ENCODE peak calls at places on chromosome 18, in nine cellular contexts. V is activated T-helper 1 cell treated with anti-CD3 and anti-CD28 coated beads, Interleukin-2, amount 50 U/mL, for 16 hours; R is HCEC 1CT; Z is GM12865; Y is left lung; G is K562; A is heart left ventricle; W is T-helper 2 cell; H is NCI-H82. C is an unnamed sample.

GRCh38 chr18:63439334-63439733 is 17.1 kb upstream of the VPS4B start:
- DNase-seq in V (peak; percentile 15), R (peak; percentile 54), Z (peak; percentile 74), Y (no peak), G (peak; percentile 43), A (peak; percentile 32), W (peak; percentile 56), H (peak; percentile 79), C (no peak)

GRCh38 chr18:43571078-43571689 is 293.9 kb upstream of the SYT4 start:
- DNase-seq in V (no peak), R (peak; percentile 9), Z (peak; percentile 62), Y (no peak), G (peak; percentile 8), A (no peak), W (peak; percentile 29), H (peak; percentile 71), C (no peak)

GRCh38 chr18:48827321-48828200 is 123.2 kb downstream of the SMAD7 start:
- DNase-seq in V (no peak), R (no peak), Z (no peak), Y (peak; percentile 33), G (no peak), A (peak; percentile 18), W (no peak), H (no peak), C (no peak)

GRCh38 chr18:21669736-21670135 is 34.8 kb downstream of the ABHD3 start:
- DNase-seq in V (no peak), R (peak; percentile 9), Z (no peak), Y (no peak), G (no peak), A (no peak), W (no peak), H (no peak), C (no peak)

GRCh38 chr18:3037423-3037915 is 24.5 kb upstream of the LPIN2 start:
- DNase-seq in V (no peak), R (peak; percentile 83), Z (peak; percentile 89), Y (peak; percentile 55), G (peak; percentile 40), A (no peak), W (peak; percentile 81), H (no peak), C (no peak)

GRCh38 chr18:57004366-57005121 is 142.3 kb upstream of the BOD1L2 start:
- DNase-seq in V (no peak), R (peak; percentile 71), Z (peak; percentile 72), Y (no peak), G (no peak), A (no peak), W (peak; percentile 62), H (no peak), C (no peak)

GRCh38 chr18:58843662-58844035 is 21.0 kb upstream of the ZNF532 start:
- DNase-seq in V (no peak), R (no peak), Z (no peak), Y (no peak), G (no peak), A (no peak), W (no peak), H (no peak), C (no peak)

GRCh38 chr18:62452280-62452824 is 70.5 kb upstream of the ZCCHC2 start:
- DNase-seq in V (no peak), R (peak; percentile 34), Z (no peak), Y (no peak), G (no peak), A (no peak), W (peak; percentile 61), H (no peak), C (no peak)

GRCh38 chr18:52813637-52814416 is 473.8 kb downstream of the DCC start:
- DNase-seq in V (no peak), R (no peak), Z (no peak), Y (no peak), G (no peak), A (no peak), W (no peak), H (no peak), C (no peak)

GRCh38 chr18:34709631-34710429 is at the start of gene DTNA:
- DNase-seq in V (no peak), R (peak; percentile 89), Z (peak; percentile 13), Y (no peak), G (no peak), A (no peak), W (no peak), H (peak; percentile 6), C (no peak)

GRCh38 chr18:72692595-72692994 is 148.5 kb upstream of the CBLN2 start:
- DNase-seq in V (no peak), R (no peak), Z (no peak), Y (no peak), G (no peak), A (no peak), W (no peak), H (no peak), C (no peak)

GRCh38 chr18:55076643-55077218 is 117.5 kb upstream of the CCDC68 start:
- DNase-seq in V (no peak), R (no peak), Z (no peak), Y (no peak), G (no peak), A (no peak), W (no peak), H (no peak), C (no peak)

GRCh38 chr18:13269599-13270011 is 51.0 kb downstream of the LDLRAD4 start:
- DNase-seq in V (no peak), R (no peak), Z (no peak), Y (no peak), G (no peak), A (peak; percentile 53), W (no peak), H (no peak), C (no peak)

GRCh38 chr18:29608982-29609381 is 1432.1 kb upstream of the CDH2 start:
- DNase-seq in V (no peak), R (no peak), Z (no peak), Y (no peak), G (no peak), A (no peak), W (no peak), H (no peak), C (no peak)

GRCh38 chr18:23779696-23780303 is 90.5 kb downstream of the LAMA3 start:
- DNase-seq in V (no peak), R (peak; percentile 12), Z (no peak), Y (peak; percentile 38), G (peak; percentile 22), A (no peak), W (no peak), H (peak; percentile 26), C (no peak)

GRCh38 chr18:62438402-62438801 is 84.4 kb upstream of the ZCCHC2 start:
- DNase-seq in V (no peak), R (peak; percentile 29), Z (no peak), Y (no peak), G (no peak), A (no peak), W (no peak), H (peak; percentile 18), C (no peak)

GRCh38 chr18:63339920-63340484 is 20.4 kb upstream of the BCL2 start:
- DNase-seq in V (no peak), R (peak; percentile 40), Z (peak; percentile 66), Y (no peak), G (no peak), A (no peak), W (peak; percentile 64), H (peak; percentile 69), C (no peak)

GRCh38 chr18:29560270-29560669 is 1383.3 kb upstream of the CDH2 start:
- DNase-seq in V (no peak), R (no peak), Z (peak; percentile 1), Y (no peak), G (no peak), A (no peak), W (no peak), H (no peak), C (no peak)

GRCh38 chr18:27378396-27379094 is 193.4 kb upstream of the CHST9 start:
- DNase-seq in V (no peak), R (no peak), Z (peak; percentile 24), Y (no peak), G (no peak), A (no peak), W (no peak), H (no peak), C (no peak)

GRCh38 chr18:67217551-67218166 is 298.9 kb downstream of the DSEL start:
- DNase-seq in V (peak; percentile 23), R (peak; percentile 63), Z (peak; percentile 63), Y (no peak), G (peak; percentile 22), A (peak; percentile 23), W (peak; percentile 68), H (peak; percentile 78), C (no peak)

GRCh38 chr18:49754866-49755265 is 58.5 kb downstream of the ACAA2 start:
- DNase-seq in V (no peak), R (no peak), Z (no peak), Y (no peak), G (no peak), A (no peak), W (no peak), H (no peak), C (no peak)

C was measured in mesothelial cell of epicardium.